ENCODE peak calls at places on chromosomes 13 and 19, in ten cellular contexts. W, A, S, M, P, Q, K, X, T and N are unnamed samples.

GRCh38 chr19:45972081-45972943 is 1.4 kb downstream of the NOVA2 start:
- DNase-seq in M (no peak), P (no peak), K (no peak), S (no peak), X (peak; percentile 25), T (no peak), W (no peak), Q (no peak), A (peak; percentile 15), N (no peak)

GRCh38 chr19:46745521-46746280 is at the start of gene FKRP:
- DNase-seq in S (no peak), Q (peak; percentile 74), A (peak; percentile 34), M (no peak), X (peak; percentile 42), W (no peak), K (no peak), P (peak; percentile 89), T (no peak), N (no peak)

GRCh38 chr13:110261166-110262081 is 45.5 kb downstream of the COL4A1 start:
- DNase-seq in X (no peak), W (no peak), P (no peak), S (peak; percentile 26), Q (no peak), A (no peak), T (no peak), M (no peak), K (no peak), N (no peak)

GRCh38 chr13:110484290-110485048 is 77.1 kb downstream of the RAB20 start:
- DNase-seq in W (no peak), M (no peak), S (no peak), T (no peak), P (no peak), K (no peak), X (no peak), Q (no peak), A (no peak), N (no peak)

GRCh38 chr13:100552755-100553154 is 35.8 kb downstream of the GGACT start:
- DNase-seq in Q (no peak), P (no peak), A (no peak), T (no peak), S (no peak), X (no peak), K (no peak), M (no peak), W (no peak), N (no peak)

GRCh38 chr13:113584870-113585671 is 518 bp downstream of the TFDP1 start:
- DNase-seq in M (no peak), A (no peak), K (no peak), T (no peak), Q (peak; percentile 55), W (peak; percentile 49), P (peak; percentile 82), X (peak; percentile 39), S (peak; percentile 46), N (no peak)

GRCh38 chr19:16441661-16442071 is 30.1 kb downstream of the EPS15L1 start:
- DNase-seq in M (no peak), P (no peak), X (peak; percentile 42), Q (no peak), T (no peak), K (no peak), A (no peak), S (no peak), W (no peak), N (no peak)

GRCh38 chr19:10430505-10431253 is 10.3 kb downstream of the PDE4A start:
- DNase-seq in W (no peak), K (no peak), S (no peak), P (peak; percentile 85), X (no peak), M (no peak), Q (peak; percentile 96), A (peak; percentile 58), T (peak; percentile 37), N (no peak)

GRCh38 chr19:17671906-17672305 is 16.2 kb downstream of the UNC13A start:
- DNase-seq in T (peak; percentile 37), W (no peak), K (no peak), P (no peak), A (no peak), S (no peak), Q (peak; percentile 41), X (peak; percentile 24), M (peak; percentile 5), N (no peak)

GRCh38 chr13:75359266-75359665 is 122.7 kb downstream of the TBC1D4 start:
- DNase-seq in M (no peak), P (no peak), T (peak; percentile 94), A (no peak), K (no peak), X (no peak), W (no peak), S (no peak), Q (peak; percentile 80), N (peak; percentile 97)

GRCh38 chr13:93535256-93535655 is 308.6 kb downstream of the GPC6 start:
- DNase-seq in P (no peak), A (no peak), Q (peak; percentile 65), K (no peak), X (no peak), W (no peak), M (no peak), T (peak; percentile 76), S (no peak), N (peak; percentile 70)

GRCh38 chr13:41075034-41075433 is 13.7 kb downstream of the WBP4 start:
- DNase-seq in K (no peak), P (no peak), T (peak; percentile 49), Q (peak; percentile 59), M (no peak), A (peak; percentile 32), W (no peak), S (no peak), X (no peak), N (no peak)

GRCh38 chr13:110246530-110246929 is 60.4 kb downstream of the COL4A1 start:
- DNase-seq in T (no peak), X (no peak), A (no peak), K (no peak), M (no peak), P (no peak), Q (no peak), W (no peak), S (no peak), N (no peak)

GRCh38 chr13:40406405-40407138 is 259.9 kb downstream of the FOXO1 start:
- DNase-seq in W (no peak), Q (peak; percentile 51), S (no peak), T (peak; percentile 75), K (no peak), A (no peak), X (no peak), P (no peak), M (no peak), N (peak; percentile 81)